ENCODE peak calls at places on chromosomes 5 and 9, in five cellular contexts. T is GM12865, A is NB4, W is brain microvascular endothelial cell, P is fibroblast of pulmonary artery. O is an unnamed sample.

GRCh38 chr5:98772415-98773213 is 849 bp upstream of the RGMB start:
- DNase-seq in A (no peak), P (peak), T (peak), W (no peak), O (no peak)

GRCh38 chr9:83239787-83240186 is 176.8 kb upstream of the RASEF start:
- DNase-seq in A (peak), W (no peak), T (no peak), P (peak), O (no peak)

GRCh38 chr5:173802670-173803165 is 85.4 kb upstream of the CPEB4 start:
- DNase-seq in T (no peak), P (peak), W (no peak), A (peak), O (no peak)

GRCh38 chr5:88825782-88826110 is 57.2 kb downstream of the MEF2C start:
- DNase-seq in P (peak), A (no peak), T (no peak), W (peak), O (no peak)

GRCh38 chr9:104028827-104029226 is 65.3 kb upstream of the SMC2 start:
- DNase-seq in W (no peak), P (no peak), A (no peak), T (no peak), O (no peak)

GRCh38 chr5:175378444-175379028 is 65.4 kb downstream of the DRD1 start:
- DNase-seq in T (no peak), A (no peak), P (no peak), W (no peak), O (no peak)

GRCh38 chr5:152188219-152188618 is 216.9 kb downstream of the NMUR2 start:
- DNase-seq in T (no peak), W (no peak), A (no peak), P (no peak), O (no peak)

GRCh38 chr9:96251451-96251850 is 50.5 kb downstream of the HSD17B3 start:
- DNase-seq in A (no peak), P (no peak), T (no peak), W (no peak), O (no peak)

GRCh38 chr5:139974661-139975060 is 68.4 kb downstream of the NRG2 start:
- DNase-seq in W (no peak), P (no peak), T (no peak), A (peak), O (no peak)

GRCh38 chr5:34789021-34789531 is 49.9 kb upstream of the TTC23L start:
- DNase-seq in W (peak), T (peak), P (peak), A (peak), O (no peak)

GRCh38 chr5:92885950-92886349 is 695.1 kb downstream of the NR2F1-AS1 start:
- DNase-seq in W (no peak), T (peak), A (peak), P (no peak), O (no peak)

GRCh38 chr9:22008662-22009562 is at the start of gene CDKN2B:
- DNase-seq in P (peak), A (no peak), W (peak), T (peak), O (peak)

GRCh38 chr9:113912816-113913215 is 36.7 kb downstream of the ZNF618 start:
- DNase-seq in W (no peak), A (no peak), P (no peak), T (no peak), O (no peak)

GRCh38 chr9:113616716-113617496 is 153.4 kb downstream of the RGS3 start:
- DNase-seq in A (no peak), T (no peak), P (no peak), W (no peak), O (no peak)

GRCh38 chr5:164355267-164355830 is 849.9 kb downstream of the MAT2B start:
- DNase-seq in T (no peak), A (no peak), W (no peak), P (no peak), O (no peak)

GRCh38 chr5:74199436-74200210 is 440.9 kb downstream of the ENC1 start:
- DNase-seq in T (no peak), A (no peak), W (no peak), P (no peak), O (no peak)

GRCh38 chr5:56861893-56862485 is 46.6 kb downstream of the MAP3K1 start:
- DNase-seq in T (no peak), A (no peak), P (no peak), W (no peak), O (no peak)

GRCh38 chr5:132510076-132510475 is 19.5 kb upstream of the IRF1 start:
- DNase-seq in T (no peak), A (no peak), P (peak), W (peak), O (no peak)

DNA sequence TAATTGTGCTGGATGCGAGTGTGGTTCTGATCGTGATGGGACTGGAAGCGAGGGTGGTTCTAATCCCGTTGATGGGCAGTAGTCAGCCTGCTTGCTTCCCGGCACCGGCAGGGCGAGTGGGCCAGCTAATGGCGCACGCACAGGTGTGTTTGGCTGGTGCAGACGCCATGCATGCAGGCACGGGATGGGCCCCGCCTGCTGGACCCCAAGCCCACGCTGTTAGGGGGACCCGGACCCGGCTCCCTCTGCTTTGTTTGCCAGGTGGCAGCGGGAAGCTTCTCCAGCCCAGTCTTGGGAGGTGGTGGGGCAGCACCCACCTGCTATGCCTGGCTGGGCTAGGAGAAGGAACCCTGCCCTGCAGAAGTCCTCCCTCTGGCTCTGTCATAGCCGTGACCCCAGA is 70.3 kb downstream of the VAV2 start:
- DNase-seq in P (no peak), T (no peak), W (no peak), A (no peak), O (no peak)
- TF ChIP-seq CTCF in P (no peak), T (no peak), W (no peak), A (no peak), O (no peak)

DNA sequence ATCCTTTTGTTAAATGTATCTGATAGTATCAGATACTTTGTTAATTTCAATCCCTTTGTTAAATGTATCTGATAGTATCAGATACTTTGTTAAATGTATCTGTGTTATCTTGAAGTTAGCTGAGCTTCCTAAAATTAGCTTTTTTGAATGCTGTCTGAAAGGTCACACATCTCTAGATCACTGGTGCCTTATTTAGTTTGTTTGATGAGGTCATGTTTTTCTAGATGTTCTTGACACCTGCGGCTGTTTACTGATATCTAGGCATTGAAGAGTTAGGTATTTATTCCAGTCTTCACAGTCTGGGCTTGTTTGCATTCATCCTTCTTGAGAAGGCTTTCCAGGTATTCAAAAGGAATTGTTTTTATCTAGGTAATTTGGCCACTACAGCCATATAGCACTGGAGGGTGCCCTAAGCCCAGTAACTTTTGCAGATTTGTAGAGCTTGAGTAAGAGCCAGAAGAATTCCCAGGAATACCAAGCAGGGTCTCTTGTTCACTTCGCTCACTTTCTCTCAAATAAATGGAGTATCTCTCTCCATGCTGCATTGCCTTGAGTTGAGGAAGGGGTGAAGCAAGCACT is 435.4 kb upstream of the GRAMD2B start:
- DNase-seq in A (no peak), P (peak), T (no peak), W (no peak), O (no peak)
- TF ChIP-seq CTCF in A (no peak), P (peak), T (no peak), W (peak), O (no peak)

GRCh38 chr5:134503088-134503936 is 22.2 kb upstream of the JADE2 start:
- DNase-seq in A (peak), W (peak), T (peak), P (peak), O (peak)
- TF ChIP-seq CTCF in A (no peak), W (no peak), T (no peak), P (no peak), O (no peak)

DNA sequence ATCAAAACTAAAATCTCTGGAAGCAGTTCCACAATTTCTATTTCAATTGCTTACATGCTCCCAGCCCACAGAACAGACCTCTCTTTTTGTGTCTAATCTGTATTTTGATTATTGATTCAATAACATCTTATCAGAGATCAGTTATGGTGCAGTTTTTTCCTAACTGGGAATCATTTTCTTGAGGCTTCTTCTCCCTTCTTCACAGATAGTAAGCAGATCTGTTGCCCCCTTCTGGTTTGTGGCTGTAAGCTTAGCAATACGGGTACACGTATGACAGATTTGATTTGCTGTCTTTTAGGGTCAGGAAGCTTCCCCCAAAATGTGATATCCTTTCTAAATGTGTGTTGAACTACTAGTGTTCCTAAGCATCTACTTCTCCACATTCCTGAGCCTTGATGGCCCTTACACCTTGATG is 39.4 kb downstream of the MRPS27 start:
- DNase-seq in W (peak), A (peak), T (no peak), P (peak), O (no peak)
- TF ChIP-seq CTCF in W (peak), A (peak), T (peak), P (peak), O (peak)

O was measured in GM06990.